ENCODE peak calls at places on chromosomes 16 and 17, in ten cellular contexts. T, Y, Z, L, S, X, C, F, J and H are unnamed samples.

GRCh38 chr16:50280932-50281331 is 14.6 kb downstream of the ADCY7 start:
- DNase-seq in S (no peak), J (no peak), Y (peak; percentile 62), T (no peak), L (no peak), Z (no peak), C (no peak), X (no peak), F (no peak), H (no peak)

GRCh38 chr16:54289242-54290051 is 2.9 kb upstream of the IRX3 start:
- DNase-seq in C (no peak), Z (no peak), S (no peak), L (no peak), F (no peak), Y (no peak), X (no peak), J (no peak), T (no peak), H (no peak)

GRCh38 chr17:6654816-6655731 is 3.5 kb downstream of the C17orf100 start:
- DNase-seq in F (peak; percentile 74), S (no peak), J (no peak), T (peak; percentile 58), Y (no peak), C (no peak), X (no peak), Z (no peak), L (no peak), H (no peak)

GRCh38 chr17:74686761-74687160 is 26.0 kb downstream of the CD300LF start:
- DNase-seq in S (no peak), C (peak; percentile 50), J (no peak), L (no peak), Y (no peak), T (no peak), F (no peak), Z (no peak), X (no peak), H (no peak)

GRCh38 chr17:70420876-70421445 is 251.6 kb downstream of the KCNJ2 start:
- DNase-seq in T (no peak), F (no peak), Y (no peak), J (no peak), C (no peak), L (no peak), S (no peak), X (no peak), Z (no peak), H (no peak)

GRCh38 chr17:3924421-3925350 is 8.4 kb upstream of the P2RX1 start:
- DNase-seq in Z (no peak), S (no peak), L (no peak), J (peak; percentile 85), T (peak; percentile 35), F (no peak), C (no peak), Y (no peak), X (no peak), H (no peak)

GRCh38 chr16:3716831-3717234 is 491 bp downstream of the TRAP1 start:
- DNase-seq in Y (no peak), X (no peak), C (peak; percentile 31), F (peak; percentile 31), Z (peak; percentile 32), J (no peak), T (peak; percentile 44), L (no peak), S (no peak), H (no peak)

GRCh38 chr17:349666-350065 is 2.9 kb downstream of the RPH3AL start:
- DNase-seq in C (no peak), S (no peak), Z (peak; percentile 9), L (no peak), T (no peak), X (no peak), J (no peak), F (no peak), Y (no peak), H (peak; percentile 62)

GRCh38 chr17:75488693-75489510 is 26.4 kb downstream of the CASKIN2 start:
- DNase-seq in X (no peak), J (no peak), S (no peak), Y (no peak), T (no peak), C (no peak), L (no peak), F (no peak), Z (no peak), H (no peak)

GRCh38 chr16:59748531-59748930 is 1014.4 kb upstream of the GOT2 start:
- DNase-seq in Y (no peak), F (no peak), Z (no peak), X (no peak), S (no peak), T (no peak), J (no peak), C (no peak), L (no peak), H (no peak)

GRCh38 chr17:42193216-42194132 is 820 bp downstream of the GHDC start:
- DNase-seq in X (no peak), S (no peak), F (no peak), C (no peak), J (no peak), Z (no peak), L (no peak), T (no peak), Y (no peak), H (no peak)

GRCh38 chr17:68759343-68760140 is 158.4 kb upstream of the FAM20A start:
- DNase-seq in T (peak; percentile 82), S (peak; percentile 91), F (peak; percentile 94), C (peak; percentile 92), Y (peak; percentile 88), X (no peak), Z (peak; percentile 91), L (no peak), J (peak; percentile 94), H (peak; percentile 95)

GRCh38 chr17:68762911-68763310 is 161.7 kb upstream of the FAM20A start:
- DNase-seq in C (no peak), T (no peak), L (no peak), J (no peak), F (no peak), X (no peak), S (no peak), Z (no peak), Y (no peak), H (no peak)

GRCh38 chr17:68766640-68767039 is 165.5 kb upstream of the FAM20A start:
- DNase-seq in F (no peak), Z (no peak), T (no peak), L (no peak), Y (no peak), X (no peak), S (no peak), C (no peak), J (no peak), H (no peak)

GRCh38 chr17:68760141-68760475 is 158.9 kb upstream of the FAM20A start:
- DNase-seq in Y (no peak), S (no peak), Z (no peak), J (no peak), X (no peak), L (no peak), F (no peak), C (no peak), T (no peak), H (no peak)

DNA sequence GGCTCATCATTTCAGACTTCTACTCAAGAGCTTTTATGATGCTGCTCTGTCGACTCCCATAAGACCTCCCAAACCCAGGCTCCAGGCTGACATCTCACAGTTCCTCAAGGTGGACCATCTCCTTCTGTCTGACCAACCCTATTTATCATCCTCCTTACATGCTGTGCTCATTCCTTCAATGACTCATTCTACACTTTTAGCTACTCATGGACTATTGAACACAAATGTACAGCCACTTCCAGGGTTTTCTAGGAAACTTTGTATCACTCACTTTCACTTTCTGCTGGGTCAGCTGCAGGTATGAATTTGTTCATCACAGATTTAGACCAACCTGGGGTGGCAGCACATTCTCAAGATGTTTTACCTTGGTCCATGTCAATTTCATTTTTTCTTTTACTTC is 162.4 kb upstream of the FAM20A start:
- DNase-seq in Y (no peak), X (no peak), S (no peak), F (no peak), T (no peak), J (no peak), L (no peak), Z (no peak), C (no peak), H (no peak)
- TF ChIP-seq POLR2A in Y (no peak), X (no peak), S (no peak), F (no peak), T (no peak), J (no peak), L (no peak), Z (no peak), C (no peak), H (no peak)

DNA sequence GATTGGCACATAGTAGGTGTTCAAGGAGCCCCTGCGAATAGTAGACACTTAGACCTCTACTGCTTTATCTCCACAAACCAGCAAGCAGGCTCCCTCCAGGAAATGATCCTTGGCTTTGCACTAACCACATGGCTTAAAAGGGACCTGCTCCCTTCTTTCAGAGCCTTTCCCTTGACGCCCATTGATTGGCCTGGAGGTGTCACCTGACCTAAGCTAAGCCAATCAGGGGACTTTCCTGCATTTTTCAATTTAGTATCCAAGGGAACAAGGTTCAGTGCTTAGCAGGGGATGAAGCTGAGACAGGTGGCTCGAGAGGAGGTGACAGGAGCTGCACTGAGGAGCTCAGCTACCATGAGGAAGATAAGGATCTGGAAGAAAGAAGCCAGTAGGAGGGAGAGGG is 52.8 kb downstream of the CLEC19A start:
- DNase-seq in L (no peak), J (no peak), S (peak; percentile 24), Y (no peak), T (no peak), X (no peak), C (no peak), Z (no peak), F (no peak), H (no peak)
- H3K36me3 ChIP-seq in L (no peaks in the 10 kb centered on the region), J (no peaks in the 10 kb centered on the region), S (no peaks in the 10 kb centered on the region), Y (no peaks in the 10 kb centered on the region), T (no peaks in the 10 kb centered on the region), X (no peaks in the 10 kb centered on the region), C (no peaks in the 10 kb centered on the region), Z (no peaks in the 10 kb centered on the region), F (no peaks in the 10 kb centered on the region), H (no peaks in the 10 kb centered on the region)

GRCh38 chr17:81514735-81515529 is 2.3 kb upstream of the ACTG1 start:
- DNase-seq in T (peak; percentile 90), L (no peak), X (no peak), J (peak; percentile 95), S (peak; percentile 71), F (peak; percentile 83), Y (peak; percentile 87), Z (peak; percentile 55), C (peak; percentile 90), H (peak; percentile 69)
- TF ChIP-seq POLR2A in T (peak; percentile 63), L (peak; percentile 79), X (peak; percentile 36), J (no peak), S (no peak), F (peak; percentile 21), Y (no peak), Z (peak; percentile 75), C (peak; percentile 83), H (peak; percentile 19)

GRCh38 chr17:67725232-67726206 is 7.8 kb downstream of the NOL11 start:
- DNase-seq in X (no peak), T (no peak), C (no peak), L (no peak), S (no peak), F (no peak), Y (no peak), Z (no peak), J (no peak), H (no peak)

GRCh38 chr17:67733371-67733770 is 15.6 kb downstream of the NOL11 start:
- DNase-seq in Z (no peak), F (no peak), C (no peak), J (no peak), S (no peak), Y (no peak), X (no peak), L (no peak), T (no peak), H (no peak)

GRCh38 chr17:67729903-67730302 is 12.2 kb downstream of the NOL11 start:
- DNase-seq in Y (no peak), X (no peak), S (no peak), Z (no peak), J (no peak), T (no peak), L (no peak), C (no peak), F (no peak), H (no peak)

GRCh38 chr17:67730706-67731105 is 13.0 kb downstream of the NOL11 start:
- DNase-seq in Y (no peak), T (no peak), J (no peak), F (no peak), S (no peak), Z (no peak), X (no peak), C (no peak), L (no peak), H (no peak)
- H3K36me3 ChIP-seq in Y (peaks cover 74% of the 10 kb centered on the region), T (no peaks in the 10 kb centered on the region), J (peaks cover 91% of the 10 kb centered on the region), F (peaks cover 44% of the 10 kb centered on the region), S (peaks cover 76% of the 10 kb centered on the region), Z (peaks cover 19% of the 10 kb centered on the region), X (peaks cover 8% of the 10 kb centered on the region), C (peaks cover 94% of the 10 kb centered on the region), L (peaks cover 18% of the 10 kb centered on the region), H (no peaks in the 10 kb centered on the region)